ENCODE peak calls at places on chromosomes 1 and 21, in six cellular contexts. X is activated CD8-positive, alpha-beta memory T cell treated with anti-CD3 and anti-CD28 coated beads for 48 hours; O is HT-29; C is ACHN; H is Calu3; A is brain pericyte. S is an unnamed sample.

GRCh38 chr1:31904339-31905092 is 33.7 kb downstream of the PTP4A2 start:
- DNase-seq in X (no peak), O (no peak), C (no peak), H (no peak), A (no peak), S (no peak)

GRCh38 chr1:167548059-167548932 is 5.3 kb downstream of the CREG1 start:
- DNase-seq in X (no peak), O (no peak), C (no peak), H (no peak), A (no peak), S (no peak)

GRCh38 chr1:160780398-160780755 is 15.6 kb upstream of the LY9 start:
- DNase-seq in X (no peak), O (peak; percentile 15), C (no peak), H (no peak), A (no peak), S (no peak)

GRCh38 chr1:114671011-114671938 is 1.4 kb upstream of the DENND2C start:
- DNase-seq in X (no peak), O (peak; percentile 22), C (peak; percentile 7), H (no peak), A (no peak), S (no peak)

GRCh38 chr1:32398401-32398800 is 4.2 kb upstream of the BSDC1 start:
- DNase-seq in X (no peak), O (no peak), C (no peak), H (no peak), A (no peak), S (no peak)

GRCh38 chr1:42950146-42950480 is 8.6 kb downstream of the SLC2A1 start:
- DNase-seq in X (no peak), O (peak; percentile 51), C (peak; percentile 52), H (no peak), A (no peak), S (no peak)

GRCh38 chr1:30718636-30719405 is 4.6 kb downstream of the MATN1 start:
- DNase-seq in X (peak; percentile 82), O (peak; percentile 91), C (peak; percentile 93), H (peak; percentile 98), A (peak; percentile 87), S (peak; percentile 81)

GRCh38 chr21:29316029-29316742 is 17.5 kb downstream of the BACH1 start:
- DNase-seq in X (no peak), O (no peak), C (no peak), H (no peak), A (no peak), S (peak; percentile 43)

GRCh38 chr1:117967472-117967871 is 37.9 kb downstream of the WDR3 start:
- DNase-seq in X (no peak), O (no peak), C (peak; percentile 16), H (no peak), A (peak; percentile 44), S (no peak)

GRCh38 chr1:238052496-238053266 is 162.0 kb upstream of the ZP4 start:
- DNase-seq in X (no peak), O (no peak), C (no peak), H (peak; percentile 20), A (no peak), S (no peak)

GRCh38 chr21:37032293-37032692 is 25.8 kb downstream of the RIPPLY3 start:
- DNase-seq in X (no peak), O (no peak), C (no peak), H (no peak), A (no peak), S (no peak)

GRCh38 chr21:44427241-44428120 is 27.8 kb upstream of the LRRC3 start:
- DNase-seq in X (no peak), O (no peak), C (no peak), H (no peak), A (no peak), S (no peak)

GRCh38 chr1:204887846-204888245 is 17.2 kb downstream of the NFASC start:
- DNase-seq in X (no peak), O (no peak), C (no peak), H (no peak), A (no peak), S (no peak)

S was measured in K562.